ENCODE peak calls at places on chromosomes 2 and 18, in nine cellular contexts. J is transverse colon; M is CD4-positive, alpha-beta T cell; G is OCI-LY7; O is left ventricle myocardium inferior; U is upper lobe of left lung; Z is CD8-positive, alpha-beta T cell; S is astrocyte; F is thoracic aorta. T is an unnamed sample.

GRCh38 chr2:64952896-64953482 is 36.2 kb upstream of the SLC1A4 start:
- DNase-seq in U (no peak), J (no peak), F (no peak), O (no peak), M (no peak), S (peak), Z (no peak), G (no peak), T (no peak)

GRCh38 chr2:172226244-172227061 is 123.8 kb upstream of the DLX2 start:
- DNase-seq in S (no peak), U (no peak), J (peak), G (peak), M (peak), Z (no peak), O (no peak), F (no peak), T (no peak)

GRCh38 chr2:27191107-27191829 is 20.6 kb upstream of the ATRAID start:
- DNase-seq in S (no peak), F (no peak), G (peak), O (no peak), M (peak), Z (no peak), J (peak), U (no peak), T (no peak)

GRCh38 chr2:150705767-150706166 is 218.3 kb upstream of the RND3 start:
- DNase-seq in M (no peak), S (no peak), G (no peak), Z (no peak), J (no peak), O (no peak), U (no peak), F (no peak), T (no peak)

GRCh38 chr2:39504790-39505335 is 67.8 kb upstream of the MAP4K3 start:
- DNase-seq in S (peak), U (no peak), F (no peak), O (no peak), J (no peak), Z (no peak), G (no peak), M (no peak), T (no peak)

GRCh38 chr18:80239830-80240229 is 7.5 kb downstream of the PARD6G start:
- DNase-seq in S (no peak), G (no peak), U (no peak), M (no peak), F (no peak), J (no peak), Z (no peak), O (no peak), T (no peak)

GRCh38 chr2:103809946-103810345 is 1044.0 kb upstream of the POU3F3 start:
- DNase-seq in F (no peak), O (no peak), S (peak), M (no peak), U (no peak), G (no peak), Z (no peak), J (no peak), T (no peak)

GRCh38 chr2:195488567-195488966 is 168.5 kb upstream of the SLC39A10 start:
- DNase-seq in U (no peak), Z (no peak), G (no peak), J (no peak), F (no peak), O (no peak), S (no peak), M (no peak), T (no peak)

GRCh38 chr2:149544692-149545091 is 42.9 kb downstream of the MMADHC start:
- DNase-seq in U (no peak), Z (no peak), O (no peak), F (no peak), J (no peak), G (no peak), S (no peak), M (no peak), T (no peak)

GRCh38 chr2:48274040-48274439 is 255.9 kb upstream of the STON1 start:
- DNase-seq in J (no peak), S (no peak), Z (no peak), G (no peak), O (no peak), M (no peak), U (no peak), F (no peak), T (no peak)

GRCh38 chr2:75709297-75709696 is 1.4 kb downstream of the GCFC2 start:
- DNase-seq in S (no peak), O (no peak), U (no peak), J (no peak), F (no peak), G (peak), M (no peak), Z (no peak), T (no peak)

GRCh38 chr2:182649316-182649715 is 66.7 kb upstream of the DNAJC10 start:
- DNase-seq in Z (no peak), G (peak), U (no peak), J (peak), F (no peak), M (no peak), S (peak), O (no peak), T (no peak)

GRCh38 chr2:176675557-176676256 is 406.5 kb downstream of the MTX2 start:
- DNase-seq in Z (no peak), F (no peak), U (no peak), J (no peak), O (no peak), M (no peak), S (no peak), G (no peak), T (no peak)

DNA sequence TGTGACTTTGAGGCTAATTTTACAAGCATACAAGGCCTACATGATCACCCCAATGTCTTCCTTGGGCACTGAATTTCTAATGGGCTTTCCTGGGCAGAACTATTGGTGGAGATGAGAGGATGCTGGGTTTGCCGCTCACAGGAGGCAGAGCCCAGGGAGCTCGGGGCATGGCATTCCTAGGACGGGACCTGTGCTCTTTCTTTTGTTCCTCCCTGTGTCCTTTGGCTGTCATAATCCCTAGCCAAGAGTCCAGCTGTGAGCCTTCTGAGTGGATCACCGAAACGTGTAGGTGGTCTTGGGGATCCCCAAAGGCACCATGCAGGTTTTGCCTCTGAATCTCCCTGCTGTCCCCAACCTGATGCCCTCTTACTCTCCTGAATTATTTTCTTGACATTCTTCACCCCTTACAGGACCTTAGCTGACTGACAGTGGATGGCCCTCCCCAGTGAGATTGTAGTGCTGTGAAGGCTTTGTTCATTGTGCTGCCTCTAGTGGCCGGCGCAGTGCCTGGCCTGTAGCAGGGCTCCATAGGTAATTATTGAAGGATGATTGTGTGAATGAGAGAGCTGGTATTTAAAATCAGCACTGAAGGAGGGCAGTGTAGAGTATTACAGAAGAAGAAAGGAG is 221.9 kb downstream of the ZNF407 start:
- DNase-seq in M (no peak), J (no peak), U (no peak), O (no peak), Z (no peak), F (no peak), G (peak), S (no peak), T (no peak)
- TF ChIP-seq CTCF in M (no peak), J (peak), U (no peak), O (peak), Z (no peak), F (no peak), G (peak), S (peak), T (peak)

GRCh38 chr2:200305797-200306718 is at the start of gene SPATS2L:
- DNase-seq in Z (peak), S (peak), O (peak), F (peak), U (peak), J (peak), G (peak), M (peak), T (peak)
- TF ChIP-seq CTCF in Z (no peak), S (no peak), O (peak), F (no peak), U (no peak), J (peak), G (no peak), M (no peak), T (peak)

GRCh38 chr2:100178085-100178788 is 35.8 kb upstream of the AFF3 start:
- DNase-seq in S (peak), G (peak), M (no peak), J (no peak), Z (no peak), O (no peak), F (no peak), U (no peak), T (no peak)
- TF ChIP-seq CTCF in S (peak), G (peak), M (no peak), J (no peak), Z (no peak), O (peak), F (no peak), U (peak), T (peak)

GRCh38 chr2:18219676-18220075 is 340.8 kb downstream of the RDH14 start:
- DNase-seq in G (no peak), J (no peak), M (no peak), S (no peak), O (no peak), F (no peak), Z (no peak), U (no peak), T (no peak)
- TF ChIP-seq CTCF in G (no peak), J (no peak), M (no peak), S (peak), O (no peak), F (no peak), Z (no peak), U (no peak), T (no peak)

GRCh38 chr18:37717656-37718055 is 152.1 kb upstream of the CELF4 start:
- DNase-seq in S (no peak), J (no peak), M (no peak), U (no peak), F (no peak), G (no peak), Z (no peak), O (no peak), T (no peak)

GRCh38 chr18:37721544-37722302 is 156.1 kb upstream of the CELF4 start:
- DNase-seq in Z (no peak), J (no peak), U (no peak), G (no peak), M (no peak), F (no peak), S (no peak), O (no peak), T (no peak)

GRCh38 chr18:37716106-37716708 is 150.6 kb upstream of the CELF4 start:
- DNase-seq in J (no peak), G (no peak), U (no peak), S (no peak), M (no peak), O (no peak), F (no peak), Z (no peak), T (no peak)

GRCh38 chr18:37717098-37717497 is 151.5 kb upstream of the CELF4 start:
- DNase-seq in J (no peak), Z (no peak), F (no peak), G (no peak), O (no peak), M (no peak), S (no peak), U (no peak), T (no peak)

GRCh38 chr18:37720706-37721105 is 155.1 kb upstream of the CELF4 start:
- DNase-seq in J (no peak), Z (no peak), F (no peak), G (no peak), M (no peak), S (no peak), O (no peak), U (no peak), T (no peak)
- TF ChIP-seq CTCF in J (no peak), Z (no peak), F (no peak), G (no peak), M (no peak), S (no peak), O (no peak), U (no peak), T (no peak)

DNA sequence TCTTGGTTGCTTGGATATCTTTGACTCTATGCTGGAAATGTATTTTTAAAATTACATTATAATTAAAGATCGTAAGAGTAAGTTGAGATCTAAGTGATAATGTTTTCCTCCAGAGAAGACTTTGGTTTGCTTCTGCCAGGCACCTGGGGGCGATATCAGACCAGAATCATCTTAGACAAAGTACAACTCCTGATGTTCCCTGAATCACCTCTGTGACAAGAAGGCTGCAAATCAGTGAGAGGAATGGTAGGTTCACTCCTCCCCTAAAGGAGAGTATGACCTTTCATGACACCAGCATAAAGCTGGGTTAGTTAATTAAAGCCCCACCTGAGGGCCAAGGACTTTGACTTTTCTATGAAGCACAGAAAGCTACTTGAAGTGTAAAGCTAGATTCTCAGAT is 114.4 kb upstream of the DTNA start:
- DNase-seq in F (no peak), G (no peak), J (no peak), O (no peak), U (no peak), M (no peak), Z (no peak), S (peak), T (no peak)
- TF ChIP-seq CTCF in F (no peak), G (peak), J (no peak), O (peak), U (no peak), M (no peak), Z (no peak), S (peak), T (peak)